ENCODE peak calls at places on chromosomes 6 and 20, in five cellular contexts. R is dorsolateral prefrontal cortex; A is effector memory CD4-positive, alpha-beta T cell; D is IMR-90; Q is AG04450. C is an unnamed sample.

GRCh38 chr6:43790031-43790430 is 20.0 kb downstream of the VEGFA start:
- DNase-seq in A (no peak), R (no peak), Q (no peak), D (no peak), C (no peak)

GRCh38 chr6:4957521-4958231 is 46.2 kb downstream of the RPP40 start:
- DNase-seq in A (no peak), R (no peak), D (no peak), Q (no peak), C (no peak)

GRCh38 chr20:3808141-3808479 is 12.0 kb downstream of the CDC25B start:
- DNase-seq in D (peak), R (peak), A (no peak), Q (peak), C (peak)

GRCh38 chr6:146388736-146389364 is 154.8 kb upstream of the RAB32 start:
- DNase-seq in A (no peak), D (no peak), R (no peak), Q (no peak), C (no peak)

GRCh38 chr6:117674503-117674902 is 766 bp upstream of the NUS1 start:
- DNase-seq in R (no peak), Q (no peak), D (no peak), A (no peak), C (no peak)

GRCh38 chr6:119672725-119673124 is 323.2 kb upstream of the MAN1A1 start:
- DNase-seq in R (no peak), Q (no peak), A (no peak), D (no peak), C (no peak)

GRCh38 chr20:19336601-19337000 is 124.2 kb downstream of the SLC24A3 start:
- DNase-seq in A (no peak), R (no peak), Q (no peak), D (no peak), C (no peak)

GRCh38 chr20:46057856-46058655 is 29.0 kb downstream of the SLC12A5 start:
- DNase-seq in Q (no peak), D (peak), R (peak), A (no peak), C (peak)

GRCh38 chr6:3202999-3203696 is 24.3 kb downstream of the TUBB2B start:
- DNase-seq in R (no peak), D (peak), A (no peak), Q (no peak), C (no peak)

GRCh38 chr6:168132531-168133184 is 53.6 kb upstream of the FRMD1 start:
- DNase-seq in R (peak), A (no peak), Q (peak), D (peak), C (no peak)

GRCh38 chr6:22727709-22728108 is 158.3 kb downstream of the HDGFL1 start:
- DNase-seq in R (no peak), D (peak), A (no peak), Q (peak), C (no peak)

GRCh38 chr20:50980071-50980681 is 21.6 kb downstream of the MOCS3 start:
- DNase-seq in A (no peak), Q (peak), R (no peak), D (peak), C (no peak)

GRCh38 chr6:1316482-1317220 is 4.8 kb downstream of the FOXQ1 start:
- DNase-seq in A (no peak), D (no peak), Q (no peak), R (no peak), C (no peak)

GRCh38 chr20:6714202-6714800 is 53.2 kb upstream of the BMP2 start:
- DNase-seq in Q (no peak), D (no peak), R (no peak), A (no peak), C (no peak)

GRCh38 chr20:14637441-14637840 is 300.0 kb upstream of the FLRT3 start:
- DNase-seq in Q (no peak), D (no peak), R (no peak), A (no peak), C (no peak)

GRCh38 chr6:25369450-25370086 is 90.4 kb downstream of the CARMIL1 start:
- DNase-seq in D (no peak), Q (no peak), A (no peak), R (no peak), C (no peak)

GRCh38 chr20:43963233-43963632 is 48.6 kb downstream of the TOX2 start:
- DNase-seq in A (no peak), Q (no peak), R (no peak), D (peak), C (no peak)

GRCh38 chr6:43768983-43769525 is 957 bp upstream of the VEGFA start:
- DNase-seq in R (peak), D (peak), Q (peak), A (no peak), C (no peak)

GRCh38 chr6:144190593-144190992 is 40.3 kb downstream of the STX11 start:
- DNase-seq in Q (peak), R (no peak), A (no peak), D (peak), C (no peak)

GRCh38 chr6:9927271-9927670 is 487.6 kb downstream of the TFAP2A start:
- DNase-seq in Q (no peak), A (no peak), R (no peak), D (no peak), C (peak)

GRCh38 chr20:49775229-49775693 is 37.4 kb upstream of the SLC9A8 start:
- DNase-seq in R (no peak), Q (no peak), A (no peak), D (peak), C (no peak)

GRCh38 chr6:158086054-158086705 is 81.9 kb downstream of the SERAC1 start:
- DNase-seq in D (peak), R (no peak), A (no peak), Q (peak), C (peak)

GRCh38 chr6:20631525-20631924 is 97.3 kb downstream of the CDKAL1 start:
- DNase-seq in Q (no peak), A (no peak), R (no peak), D (no peak), C (no peak)

GRCh38 chr6:33207569-33208088 is 671 bp upstream of the RING1 start:
- DNase-seq in A (no peak), Q (no peak), D (peak), R (no peak), C (no peak)

GRCh38 chr6:63573899-63574553 is 1.7 kb downstream of the LOC128125822 start:
- DNase-seq in D (peak), Q (no peak), R (no peak), A (peak), C (no peak)

GRCh38 chr6:33425668-33426577 is 6.1 kb downstream of the SYNGAP1 start:
- DNase-seq in A (peak), R (peak), Q (peak), D (peak), C (no peak)

GRCh38 chr20:38645980-38646858 is 44.6 kb downstream of the ARHGAP40 start:
- DNase-seq in Q (peak), A (peak), D (peak), R (peak), C (no peak)

GRCh38 chr20:46220808-46221207 is 87.5 kb downstream of the CDH22 start:
- DNase-seq in D (no peak), R (no peak), Q (no peak), A (no peak), C (no peak)

GRCh38 chr6:169831450-169832246 is 80.2 kb downstream of the ERMARD start:
- DNase-seq in D (peak), A (peak), Q (peak), R (peak), C (no peak)

GRCh38 chr6:44058617-44059358 is 68.5 kb downstream of the MRPL14 start:
- DNase-seq in D (peak), Q (peak), A (no peak), R (no peak), C (no peak)

GRCh38 chr6:105898286-105898685 is 187.8 kb upstream of the PRDM1 start:
- DNase-seq in R (no peak), D (peak), A (no peak), Q (peak), C (no peak)

GRCh38 chr6:71886184-71887005 is at the start of gene RIMS1:
- DNase-seq in R (peak), D (no peak), Q (no peak), A (no peak), C (no peak)

GRCh38 chr6:36677059-36677749 is 1.3 kb upstream of the CDKN1A start:
- DNase-seq in Q (no peak), R (no peak), D (no peak), A (no peak), C (no peak)

GRCh38 chr6:5584072-5584471 is 322.8 kb downstream of the FARS2 start:
- DNase-seq in R (no peak), Q (peak), D (peak), A (no peak), C (peak)

GRCh38 chr6:14917101-14917500 is 328.8 kb upstream of the JARID2 start:
- DNase-seq in A (no peak), Q (peak), D (peak), R (no peak), C (no peak)

GRCh38 chr6:165655191-165655590 is 7.8 kb downstream of the PDE10A start:
- DNase-seq in R (no peak), A (no peak), Q (no peak), D (no peak), C (no peak)

DNA sequence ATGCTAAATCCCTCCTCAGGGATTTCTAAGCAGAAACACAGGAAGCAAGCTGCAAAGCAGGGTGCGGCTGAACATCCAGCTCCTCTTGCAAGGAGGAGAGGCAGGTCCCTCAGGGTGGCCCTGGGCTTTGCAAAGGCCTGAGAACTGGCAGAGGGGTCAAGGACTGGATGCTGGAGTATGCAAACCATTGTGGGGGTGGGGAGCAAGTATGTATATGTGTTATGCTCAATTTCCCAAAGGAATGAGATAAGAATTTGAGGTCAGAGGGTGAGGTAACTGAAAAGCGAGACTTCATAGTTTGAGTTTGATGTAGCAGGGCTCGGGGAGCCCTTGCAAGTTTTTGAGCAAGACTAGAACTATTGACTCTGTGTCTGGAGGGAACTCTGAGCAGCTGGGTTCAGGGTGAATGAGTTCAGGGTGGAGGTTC is 11.2 kb downstream of the SLC22A2 start:
- DNase-seq in D (no peak), Q (no peak), A (no peak), R (no peak), C (no peak)
- H3K27ac ChIP-seq in D (no peak), Q (no peak), A (no peak), R (no peak), C (no peak)

DNA sequence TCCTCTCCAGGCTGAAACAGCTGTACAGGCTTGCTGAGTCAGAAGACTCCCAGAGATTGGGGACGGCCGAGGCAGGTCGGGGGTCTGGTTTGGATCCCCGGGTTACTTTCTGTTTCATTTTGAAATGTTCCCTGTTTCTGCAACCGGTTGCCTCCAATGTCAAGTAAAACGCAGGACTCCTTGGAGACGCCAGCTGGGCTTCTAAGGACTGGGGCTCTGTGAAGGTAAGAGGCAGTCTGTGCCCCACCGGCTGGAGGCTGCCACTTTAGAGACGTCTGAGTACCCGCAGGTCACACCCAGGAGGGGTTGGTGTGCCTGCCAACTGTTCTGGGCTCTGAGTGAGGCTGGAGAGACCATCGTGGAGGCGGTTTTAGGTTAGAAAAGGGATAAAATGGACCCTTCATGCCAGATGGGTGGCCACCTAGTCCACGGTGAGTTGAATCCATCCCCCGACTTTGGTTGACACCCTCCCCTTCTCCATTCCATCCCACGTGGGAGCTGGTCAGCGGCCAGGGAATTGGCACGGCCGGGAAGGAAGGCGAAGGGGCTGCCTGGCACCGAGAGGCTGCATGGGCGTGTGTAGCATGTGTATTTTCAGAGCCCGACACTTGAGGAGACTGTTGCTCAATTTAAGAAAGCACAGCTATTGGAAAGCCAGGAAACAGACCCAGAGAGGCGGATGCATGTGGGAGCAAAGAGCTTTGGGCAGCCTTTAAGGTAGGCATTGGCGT is 240.9 kb downstream of the PHACTR1 start:
- DNase-seq in Q (peak), D (peak), R (peak), A (no peak), C (no peak)
- H3K27ac ChIP-seq in Q (no peak), D (no peak), R (peak), A (no peak), C (no peak)

GRCh38 chr6:127458817-127459216 is 372 bp downstream of the KIAA0408 start:
- DNase-seq in D (peak), R (no peak), A (no peak), Q (no peak), C (no peak)
- H3K27ac ChIP-seq in D (no peak), R (peak), A (no peak), Q (peak), C (peak)

GRCh38 chr20:32702706-32703425 is 29.1 kb upstream of the C20orf203 start:
- DNase-seq in R (no peak), D (no peak), A (no peak), Q (no peak), C (no peak)

GRCh38 chr20:32695089-32695488 is 21.3 kb upstream of the C20orf203 start:
- DNase-seq in D (no peak), Q (no peak), A (no peak), R (no peak), C (no peak)

DNA sequence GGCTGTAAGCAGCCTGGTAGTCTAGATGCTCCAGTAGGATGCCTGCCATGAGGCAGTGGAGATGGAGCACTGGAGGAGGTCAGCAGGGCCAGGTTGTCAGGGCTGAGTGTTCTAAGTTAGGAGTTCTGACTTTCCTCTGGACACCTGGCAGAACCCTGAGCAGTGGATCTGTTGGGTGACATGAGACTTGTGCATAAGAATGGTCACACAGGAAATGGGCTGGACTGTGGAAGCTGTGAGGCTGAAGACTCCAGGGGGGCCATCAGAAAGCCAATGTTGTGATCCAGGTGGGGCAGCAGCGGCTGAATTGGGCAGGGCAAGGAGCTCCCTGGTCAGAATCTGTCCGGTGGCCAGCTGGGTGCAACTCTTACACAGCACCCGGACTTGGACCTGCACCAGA is 23.9 kb upstream of the C20orf203 start:
- DNase-seq in R (no peak), A (no peak), Q (no peak), D (no peak), C (no peak)
- H3K27ac ChIP-seq in R (no peak), A (no peak), Q (no peak), D (no peak), C (no peak)

GRCh38 chr6:107611060-107611824 is 121.3 kb downstream of the SOBP start:
- DNase-seq in R (no peak), A (no peak), D (no peak), Q (no peak), C (no peak)
- H3K27ac ChIP-seq in R (no peak), A (no peak), D (no peak), Q (no peak), C (no peak)